ENCODE peak calls at places on chromosomes 2 and 18, in ten cellular contexts. P, E, L, I, G, X, V, M, Q and K are unnamed samples.

GRCh38 chr2:27078267-27079194 is at the start of gene EMILIN1:
- DNase-seq in P (peak; percentile 96), E (peak; percentile 98), L (peak; percentile 33), I (no peak), G (peak; percentile 49), X (peak; percentile 97), V (no peak), M (peak; percentile 39), Q (no peak), K (peak; percentile 68)

GRCh38 chr2:192011196-192011595 is 164.3 kb upstream of the CAVIN2 start:
- DNase-seq in P (peak; percentile 85), E (peak; percentile 64), L (no peak), I (no peak), G (no peak), X (no peak), V (no peak), M (no peak), Q (no peak), K (no peak)

GRCh38 chr2:38203455-38203810 is 127.5 kb upstream of the CYP1B1 start:
- DNase-seq in P (peak; percentile 60), E (peak; percentile 60), L (no peak), I (no peak), G (no peak), X (no peak), V (no peak), M (no peak), Q (no peak), K (no peak)

GRCh38 chr2:166057363-166058169 is 70.3 kb downstream of the SCN1A start:
- DNase-seq in P (peak; percentile 45), E (peak; percentile 59), L (peak; percentile 16), I (no peak), G (no peak), X (no peak), V (no peak), M (peak; percentile 26), Q (peak; percentile 47), K (no peak)

GRCh38 chr2:121925466-121925865 is 170.0 kb downstream of the TSN start:
- DNase-seq in P (no peak), E (no peak), L (no peak), I (peak; percentile 5), G (no peak), X (no peak), V (no peak), M (no peak), Q (no peak), K (no peak)

GRCh38 chr2:179636100-179636980 is 225.1 kb downstream of the ZNF385B start:
- DNase-seq in P (no peak), E (no peak), L (no peak), I (no peak), G (no peak), X (no peak), V (no peak), M (no peak), Q (peak; percentile 21), K (no peak)

GRCh38 chr2:209771474-209772292 is at the start of gene UNC80:
- DNase-seq in P (peak; percentile 36), E (peak; percentile 59), L (peak; percentile 50), I (peak; percentile 60), G (peak; percentile 85), X (peak; percentile 95), V (no peak), M (peak; percentile 94), Q (peak; percentile 17), K (peak; percentile 23)

GRCh38 chr2:65316072-65316471 is 88.4 kb downstream of the ACTR2 start:
- DNase-seq in P (peak; percentile 86), E (peak; percentile 72), L (no peak), I (peak; percentile 86), G (no peak), X (no peak), V (no peak), M (no peak), Q (no peak), K (no peak)

GRCh38 chr2:237178396-237178795 is 92.7 kb downstream of the COPS8 start:
- DNase-seq in P (peak; percentile 100), E (peak; percentile 95), L (no peak), I (peak; percentile 38), G (no peak), X (no peak), V (no peak), M (no peak), Q (no peak), K (no peak)

GRCh38 chr18:79275992-79276391 is 119.7 kb upstream of the NFATC1 start:
- DNase-seq in P (no peak), E (no peak), L (no peak), I (peak; percentile 27), G (no peak), X (no peak), V (no peak), M (no peak), Q (no peak), K (no peak)

GRCh38 chr2:32456808-32457207 is 100.0 kb downstream of the BIRC6 start:
- DNase-seq in P (no peak), E (no peak), L (no peak), I (no peak), G (no peak), X (no peak), V (no peak), M (no peak), Q (no peak), K (no peak)

GRCh38 chr2:11347403-11347965 is 3.0 kb upstream of the ROCK2 start:
- DNase-seq in P (no peak), E (no peak), L (no peak), I (no peak), G (no peak), X (no peak), V (no peak), M (no peak), Q (no peak), K (no peak)

GRCh38 chr2:233690444-233690843 is 2.2 kb upstream of the UGT1A6 start:
- DNase-seq in P (peak; percentile 3), E (no peak), L (no peak), I (peak; percentile 94), G (no peak), X (no peak), V (no peak), M (no peak), Q (no peak), K (no peak)

GRCh38 chr2:233689498-233689897 is 3.2 kb upstream of the UGT1A6 start:
- DNase-seq in P (no peak), E (no peak), L (no peak), I (no peak), G (no peak), X (no peak), V (no peak), M (no peak), Q (no peak), K (no peak)

GRCh38 chr2:233691443-233692433 is 952 bp upstream of the UGT1A6 start:
- DNase-seq in P (no peak), E (no peak), L (no peak), I (peak; percentile 99), G (no peak), X (no peak), V (no peak), M (no peak), Q (no peak), K (peak; percentile 58)

GRCh38 chr2:233692648-233693047 is at the start of gene UGT1A6:
- DNase-seq in P (no peak), E (no peak), L (no peak), I (no peak), G (no peak), X (no peak), V (no peak), M (no peak), Q (no peak), K (no peak)

GRCh38 chr2:233693963-233694362 is 1.3 kb downstream of the UGT1A6 start:
- DNase-seq in P (no peak), E (no peak), L (no peak), I (no peak), G (no peak), X (no peak), V (no peak), M (no peak), Q (no peak), K (no peak)
- TF ChIP-seq CTCF in P (no peak), E (no peak), L (no peak), I (no peak), G (no peak), X (no peak), V (no peak), M (no peak), Q (no peak), K (no peak)

GRCh38 chr2:136204959-136205358 is 87.0 kb upstream of the CXCR4 start:
- DNase-seq in P (no peak), E (no peak), L (no peak), I (no peak), G (no peak), X (no peak), V (no peak), M (no peak), Q (no peak), K (no peak)
- H3K9ac ChIP-seq in P (no peak overlapping the region), E (no peak overlapping the region), L (no peak overlapping the region), I (no peak overlapping the region), G (no peak overlapping the region), X (no peak overlapping the region), V (no peak overlapping the region), M (no peak overlapping the region), Q (no peak overlapping the region), K (no peak overlapping the region)

DNA sequence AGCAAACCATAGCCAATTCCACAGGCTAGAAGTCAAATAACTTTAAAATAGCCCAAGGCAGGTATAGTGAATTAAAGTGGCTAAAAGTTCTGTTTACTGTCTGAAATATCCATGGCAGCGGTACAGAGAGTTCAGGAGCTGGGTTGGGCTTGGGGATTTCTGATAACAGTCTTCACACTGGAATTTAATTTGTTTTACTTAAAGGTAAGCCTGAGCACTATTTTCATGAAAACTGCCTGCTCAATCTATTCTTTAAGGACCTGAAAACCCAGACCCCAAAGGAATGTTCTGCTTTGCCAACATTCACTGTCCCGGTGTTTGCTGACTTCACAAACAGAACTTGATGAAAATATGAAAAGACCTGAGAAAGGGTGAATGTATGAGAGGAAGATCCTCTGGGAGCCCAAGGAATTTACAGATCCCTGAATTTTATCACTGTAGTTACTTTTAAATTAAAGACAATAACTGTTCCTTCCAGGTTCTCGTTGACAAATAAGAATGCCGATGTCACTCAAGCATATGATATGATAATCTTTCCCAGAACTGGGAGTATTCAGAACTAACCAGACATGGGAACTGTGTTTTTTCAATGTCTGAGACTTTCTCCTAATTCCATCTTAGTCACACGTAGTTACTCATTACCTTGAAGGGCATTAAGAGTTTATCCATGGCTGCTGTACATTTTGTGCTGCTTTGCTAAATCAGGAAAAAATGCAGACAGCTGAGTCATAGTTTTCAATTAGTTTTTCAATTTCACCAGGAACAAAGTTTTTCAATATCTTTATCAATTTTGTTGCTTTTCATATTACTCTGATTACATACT is 28.3 kb upstream of the ITGB6 start:
- DNase-seq in P (peak; percentile 87), E (peak; percentile 76), L (no peak), I (peak; percentile 91), G (no peak), X (no peak), V (no peak), M (no peak), Q (no peak), K (no peak)
- H3K4me1 ChIP-seq in P (peaks cover 22% of the 10 kb centered on the region), E (peaks cover 20% of the 10 kb centered on the region), L (no peaks in the 10 kb centered on the region), I (peaks cover 72% of the 10 kb centered on the region), G (no peaks in the 10 kb centered on the region), X (peaks cover 63% of the 10 kb centered on the region), V (peaks cover 5% of the 10 kb centered on the region), M (no peaks in the 10 kb centered on the region), Q (peaks cover 27% of the 10 kb centered on the region), K (no peaks in the 10 kb centered on the region)

DNA sequence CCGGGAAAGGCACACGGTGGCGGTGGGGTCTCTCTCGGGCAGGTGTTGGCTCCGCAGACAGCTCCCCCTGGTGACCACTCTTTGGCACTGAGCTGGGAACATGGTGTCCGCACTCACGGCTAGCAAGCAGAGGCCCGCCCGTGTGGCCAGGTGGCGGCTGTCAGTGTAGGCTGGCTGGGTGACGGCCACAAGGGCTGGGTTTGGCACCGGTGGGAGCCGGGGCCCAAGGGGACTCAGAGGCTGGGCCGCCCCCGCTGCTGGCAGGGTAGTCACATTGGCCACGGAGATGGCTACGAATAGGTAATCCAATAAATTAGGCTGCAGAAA is 1071.7 kb downstream of the RPIA start:
- DNase-seq in P (no peak), E (no peak), L (peak; percentile 37), I (no peak), G (no peak), X (peak; percentile 39), V (no peak), M (no peak), Q (peak; percentile 24), K (no peak)
- TF ChIP-seq CTCF in P (no peak), E (no peak), L (peak; percentile 59), I (no peak), G (no peak), X (peak; percentile 41), V (no peak), M (no peak), Q (peak; percentile 72), K (no peak)